ENCODE peak calls at places on chromosome 15, in four cellular contexts. W, Q, R and K are unnamed samples.

GRCh38 chr15:78018968-78019644 is 58.4 kb downstream of the TBC1D2B start:
- DNase-seq in W (no peak), Q (no peak), R (no peak), K (no peak)

GRCh38 chr15:79403501-79403900 is 28.6 kb upstream of the MINAR1 start:
- DNase-seq in W (no peak), Q (no peak), R (no peak), K (no peak)

GRCh38 chr15:74783072-74783807 is 1.4 kb downstream of the CSK start:
- DNase-seq in W (no peak), Q (no peak), R (no peak), K (no peak)

GRCh38 chr15:68218847-68219798 is 10.4 kb downstream of the CLN6 start:
- DNase-seq in W (no peak), Q (no peak), R (no peak), K (no peak)

GRCh38 chr15:63322541-63322940 is 45.1 kb downstream of the APH1B start:
- DNase-seq in W (no peak), Q (no peak), R (no peak), K (peak; percentile 14)

GRCh38 chr15:74723754-74724334 is 1.5 kb downstream of the CYP1A1 start:
- DNase-seq in W (peak; percentile 89), Q (no peak), R (peak; percentile 7), K (no peak)

GRCh38 chr15:40093224-40093842 is 15.3 kb downstream of the BMF start:
- DNase-seq in W (peak; percentile 70), Q (no peak), R (no peak), K (no peak)

GRCh38 chr15:67548862-67549651 is 6.6 kb downstream of the MAP2K5 start:
- DNase-seq in W (peak; percentile 93), Q (no peak), R (no peak), K (no peak)

GRCh38 chr15:70426065-70426821 is 328.5 kb upstream of the TLE3 start:
- DNase-seq in W (no peak), Q (no peak), R (no peak), K (no peak)

GRCh38 chr15:72838311-72838731 is 54.8 kb upstream of the ADPGK start:
- DNase-seq in W (no peak), Q (no peak), R (no peak), K (no peak)